ENCODE peak calls at places on chromosome 3, in five cellular contexts. C is coronary artery, R is A549, A is cardiac fibroblast, V is thoracic aorta. K is an unnamed sample.

GRCh38 chr3:174859109-174859735 is at the start of gene NAALADL2:
- DNase-seq in A (no peak), R (no peak), C (no peak), V (no peak), K (no peak)

GRCh38 chr3:72907851-72908620 is 20.2 kb downstream of the GXYLT2 start:
- DNase-seq in V (peak), C (peak), A (peak), R (peak), K (no peak)

GRCh38 chr3:172561894-172562664 is 38.8 kb upstream of the TNFSF10 start:
- DNase-seq in R (peak), V (no peak), C (no peak), A (no peak), K (no peak)

GRCh38 chr3:170429050-170429449 is 10.4 kb downstream of the CLDN11 start:
- DNase-seq in A (peak), C (no peak), R (no peak), V (no peak), K (no peak)

GRCh38 chr3:155739154-155739553 is 5.7 kb downstream of the PLCH1 start:
- DNase-seq in V (no peak), C (no peak), A (no peak), R (peak), K (no peak)

GRCh38 chr3:110164632-110165240 is 827.4 kb upstream of the DPPA4 start:
- DNase-seq in V (no peak), A (no peak), R (peak), C (no peak), K (no peak)

GRCh38 chr3:141049681-141050080 is 1.5 kb upstream of the SPSB4 start:
- DNase-seq in V (no peak), C (no peak), A (no peak), R (peak), K (no peak)

GRCh38 chr3:32420138-32420981 is 28.7 kb downstream of the CMTM7 start:
- DNase-seq in R (peak), A (peak), C (no peak), V (no peak), K (no peak)

GRCh38 chr3:43752908-43753307 is 62.2 kb downstream of the ABHD5 start:
- DNase-seq in V (no peak), R (no peak), C (no peak), A (no peak), K (no peak)

GRCh38 chr3:112114558-112115160 is 18.4 kb downstream of the GCSAM start:
- DNase-seq in C (no peak), V (no peak), A (no peak), R (no peak), K (no peak)

GRCh38 chr3:79568938-79569337 is 198.9 kb downstream of the ROBO1 start:
- DNase-seq in R (no peak), V (no peak), C (no peak), A (no peak), K (no peak)

GRCh38 chr3:184565421-184566211 is 4.0 kb downstream of the EPHB3 start:
- DNase-seq in C (peak), R (no peak), A (peak), V (no peak), K (no peak)

GRCh38 chr3:110933786-110934415 is 137.7 kb upstream of the NECTIN3 start:
- DNase-seq in V (no peak), R (peak), C (no peak), A (peak), K (no peak)

GRCh38 chr3:183203670-183204069 is 41.1 kb upstream of the LAMP3 start:
- DNase-seq in R (no peak), C (no peak), A (no peak), V (no peak), K (no peak)

GRCh38 chr3:48120223-48120622 is 68.0 kb downstream of the CDC25A start:
- DNase-seq in V (no peak), R (no peak), A (no peak), C (no peak), K (no peak)

GRCh38 chr3:131453536-131453935 is 49.2 kb downstream of the MRPL3 start:
- DNase-seq in R (no peak), A (peak), V (no peak), C (no peak), K (no peak)

GRCh38 chr3:143895805-143896204 is 47.5 kb upstream of the SLC9A9 start:
- DNase-seq in C (no peak), A (peak), V (no peak), R (no peak), K (no peak)

GRCh38 chr3:195859061-195859845 is 47.5 kb upstream of the MUC4 start:
- DNase-seq in C (no peak), R (peak), V (peak), A (peak), K (peak)

GRCh38 chr3:62622553-62623174 is 249.3 kb upstream of the FEZF2 start:
- DNase-seq in R (peak), C (no peak), A (peak), V (no peak), K (no peak)

GRCh38 chr3:14448756-14449728 is 46.6 kb downstream of the SLC6A6 start:
- DNase-seq in C (no peak), V (no peak), A (no peak), R (no peak), K (no peak)

GRCh38 chr3:120524171-120524923 is 71.8 kb upstream of the NDUFB4 start:
- DNase-seq in V (no peak), C (no peak), R (no peak), A (peak), K (no peak)

GRCh38 chr3:104460477-104461406 is 906.0 kb upstream of the ALCAM start:
- DNase-seq in C (no peak), A (peak), V (no peak), R (no peak), K (no peak)

GRCh38 chr3:21390136-21390535 is 360.9 kb downstream of the ZNF385D start:
- DNase-seq in C (no peak), R (peak), A (peak), V (no peak), K (no peak)

GRCh38 chr3:102348904-102349303 is 85.9 kb upstream of the ZPLD1 start:
- DNase-seq in V (no peak), A (no peak), C (no peak), R (no peak), K (no peak)

GRCh38 chr3:151896662-151897012 is 23.2 kb downstream of the SUCNR1 start:
- DNase-seq in A (peak), C (no peak), R (peak), V (no peak), K (no peak)

GRCh38 chr3:14775011-14775410 is 43.8 kb upstream of the FGD5 start:
- DNase-seq in R (no peak), V (no peak), A (no peak), C (peak), K (no peak)

GRCh38 chr3:172152869-172153268 is 113.5 kb downstream of the FNDC3B start:
- DNase-seq in A (peak), R (no peak), C (no peak), V (no peak), K (no peak)

GRCh38 chr3:52536369-52537164 is at the start of gene UQCC5:
- DNase-seq in C (peak), A (peak), V (peak), R (peak), K (peak)
- TF ChIP-seq CTCF in C (no peak), A (no peak), V (no peak), R (no peak), K (no peak)

DNA sequence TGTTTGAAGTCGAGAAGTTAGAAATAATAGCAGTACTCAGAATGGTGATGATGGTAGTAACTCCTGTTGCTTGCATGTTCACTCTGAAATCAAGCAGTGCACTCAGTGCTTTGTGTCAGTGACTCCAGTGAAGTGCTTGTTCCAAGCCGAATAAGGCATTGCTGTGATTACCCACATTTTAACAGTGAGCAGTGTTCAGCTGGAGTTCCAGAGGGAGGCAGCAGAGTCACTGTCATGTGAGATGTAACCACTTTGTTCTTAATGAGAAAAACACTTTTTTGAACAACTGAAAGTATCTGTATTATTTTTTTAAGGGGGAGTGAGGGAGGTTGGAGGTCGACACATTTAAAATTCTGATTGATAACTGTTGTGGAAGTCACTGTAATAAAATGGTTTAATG is 3.7 kb downstream of the MDFIC2 start:
- DNase-seq in V (no peak), A (peak), R (peak), C (no peak), K (no peak)
- TF ChIP-seq CTCF in V (no peak), A (no peak), R (peak), C (no peak), K (no peak)

GRCh38 chr3:27659279-27660021 is 62.7 kb downstream of the EOMES start:
- DNase-seq in V (no peak), R (peak), C (no peak), A (peak), K (no peak)
- TF ChIP-seq CTCF in V (peak), R (peak), C (peak), A (peak), K (peak)

DNA sequence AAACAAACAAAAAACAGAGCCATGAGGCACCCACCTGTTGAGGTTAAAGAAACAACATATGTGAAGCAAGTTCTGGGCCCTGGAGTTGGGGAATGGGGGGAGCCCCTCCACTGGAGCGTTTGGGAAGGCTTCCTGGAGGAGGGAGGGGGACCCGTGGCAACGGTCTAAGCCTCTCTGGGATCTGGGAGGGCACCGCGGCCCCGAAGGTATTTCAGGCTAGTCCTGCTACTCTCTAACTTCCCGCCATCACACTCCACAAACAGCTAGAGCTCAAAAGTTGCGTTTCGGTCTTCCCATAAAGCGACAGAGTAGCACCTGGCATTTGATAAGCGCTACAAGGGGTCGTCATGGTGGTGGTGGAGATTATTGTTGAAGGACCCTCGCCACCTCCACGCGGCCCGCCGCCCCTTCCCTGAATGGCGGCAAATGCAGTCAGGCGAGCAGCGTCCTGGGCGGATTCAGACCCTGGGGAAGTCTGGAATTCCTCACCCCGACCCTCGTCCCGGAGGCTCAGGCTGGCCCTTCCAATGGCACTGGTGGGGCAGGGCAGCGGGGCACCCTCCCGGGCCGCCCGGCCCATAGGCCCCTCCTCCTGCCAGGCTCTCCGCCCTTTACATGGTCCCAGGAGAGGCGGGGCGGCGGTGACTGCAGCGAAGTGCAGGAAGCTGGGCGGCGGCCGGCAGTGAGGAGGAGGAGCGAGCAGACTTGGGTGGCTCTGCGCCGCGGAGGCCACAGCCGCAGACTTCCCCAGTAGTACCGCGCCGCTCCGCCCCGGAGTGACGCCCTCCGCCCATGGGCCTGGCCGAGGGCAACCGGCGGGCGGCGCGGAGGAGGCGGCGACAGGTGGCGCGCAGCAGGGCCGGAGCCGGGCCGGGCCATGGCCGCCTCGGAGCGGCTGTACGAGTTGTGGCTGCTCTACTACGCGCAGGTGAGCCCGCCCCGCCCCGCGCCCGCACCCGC is at the start of gene NBEAL2:
- DNase-seq in A (peak), R (peak), V (peak), C (peak), K (peak)
- TF ChIP-seq CTCF in A (no peak), R (no peak), V (peak), C (no peak), K (no peak)

GRCh38 chr3:37861540-37862051 is at the start of gene CTDSPL:
- DNase-seq in C (peak), A (peak), V (no peak), R (peak), K (no peak)
- TF ChIP-seq CTCF in C (no peak), A (no peak), V (no peak), R (no peak), K (no peak)